ENCODE peak calls at places on chromosomes 6 and 20, in six cellular contexts. N, E, L, O, Y and M are unnamed samples.

GRCh38 chr6:100203391-100203790 is 209.4 kb upstream of the MCHR2 start:
- DNase-seq in N (no peak), E (no peak), L (no peak), O (peak), Y (no peak), M (peak)

GRCh38 chr20:40160151-40160550 is 528.9 kb downstream of the MAFB start:
- DNase-seq in N (peak), E (peak), L (peak), O (peak), Y (no peak), M (peak)

GRCh38 chr6:9397981-9398559 is 962.7 kb upstream of the SLC35B3 start:
- DNase-seq in N (no peak), E (no peak), L (no peak), O (peak), Y (no peak), M (no peak)

GRCh38 chr6:113004691-113005270 is 657.7 kb downstream of the RFPL4B start:
- DNase-seq in N (no peak), E (no peak), L (no peak), O (no peak), Y (no peak), M (no peak)

GRCh38 chr6:96545882-96546281 is 17.0 kb upstream of the FHL5 start:
- DNase-seq in N (no peak), E (no peak), L (no peak), O (no peak), Y (no peak), M (no peak)

GRCh38 chr6:41090841-41091761 is 18.3 kb downstream of the NFYA start:
- DNase-seq in N (no peak), E (no peak), L (no peak), O (no peak), Y (no peak), M (no peak)

GRCh38 chr6:113642714-113643442 is 214.3 kb upstream of the MARCKS start:
- DNase-seq in N (no peak), E (peak), L (peak), O (no peak), Y (no peak), M (no peak)

GRCh38 chr20:21028436-21028835 is 77.7 kb downstream of the LINC00237 start:
- DNase-seq in N (no peak), E (no peak), L (no peak), O (no peak), Y (no peak), M (no peak)

GRCh38 chr6:169824848-169825557 is 73.6 kb downstream of the ERMARD start:
- DNase-seq in N (no peak), E (no peak), L (no peak), O (no peak), Y (no peak), M (no peak)

GRCh38 chr6:34580707-34581560 is 24.8 kb upstream of the SPDEF start:
- DNase-seq in N (no peak), E (no peak), L (no peak), O (no peak), Y (no peak), M (no peak)

GRCh38 chr6:43843669-43844171 is 73.7 kb downstream of the VEGFA start:
- DNase-seq in N (no peak), E (no peak), L (no peak), O (no peak), Y (no peak), M (no peak)

GRCh38 chr20:2692886-2693285 is 306 bp downstream of the EBF4 start:
- DNase-seq in N (no peak), E (peak), L (no peak), O (no peak), Y (no peak), M (no peak)

GRCh38 chr6:154928325-154928922 is 66.7 kb upstream of the TIAM2 start:
- DNase-seq in N (peak), E (peak), L (peak), O (peak), Y (peak), M (peak)

GRCh38 chr6:150207931-150208570 is 65.2 kb downstream of the PPP1R14C start:
- DNase-seq in N (no peak), E (no peak), L (no peak), O (no peak), Y (no peak), M (no peak)

GRCh38 chr20:30610044-30610693 is 647.3 kb upstream of the DEFB115 start:
- DNase-seq in N (no peak), E (no peak), L (no peak), O (no peak), Y (no peak), M (no peak)

GRCh38 chr6:125732398-125732797 is 17.0 kb upstream of the HEY2 start:
- DNase-seq in N (no peak), E (no peak), L (no peak), O (no peak), Y (no peak), M (no peak)